ENCODE peak calls at places on chromosomes 4 and X, in nine cellular contexts. P is astrocyte of the cerebellum, E is transverse colon, D is glutamatergic neuron, Y is GM10248, Z is H9, L is GM13976, Q is astrocyte of the spinal cord, X is hepatocyte. A is an unnamed sample.

GRCh38 chr4:162497564-162498167 is 333.9 kb upstream of the FSTL5 start:
- DNase-seq in P (peak; percentile 23), E (no peak), D (no peak), Y (peak; percentile 33), Z (no peak), L (peak; percentile 43), Q (peak; percentile 48), X (peak; percentile 67), A (peak; percentile 36)

GRCh38 chr4:142567199-142567598 is 278.9 kb downstream of the INPP4B start:
- DNase-seq in P (no peak), E (peak; percentile 35), D (no peak), Y (no peak), Z (peak; percentile 57), L (no peak), Q (no peak), X (peak; percentile 40), A (no peak)

GRCh38 chr4:48543796-48544195 is 53.7 kb downstream of the ZAR1 start:
- DNase-seq in P (no peak), E (no peak), D (no peak), Y (no peak), Z (no peak), L (no peak), Q (peak; percentile 29), X (no peak), A (no peak)

GRCh38 chr4:52420330-52420729 is 238.8 kb downstream of the USP46 start:
- DNase-seq in P (no peak), E (no peak), D (no peak), Y (no peak), Z (no peak), L (no peak), Q (no peak), X (no peak), A (no peak)

GRCh38 chr4:111108138-111108537 is 485.3 kb upstream of the PITX2 start:
- DNase-seq in P (peak; percentile 5), E (no peak), D (no peak), Y (no peak), Z (no peak), L (no peak), Q (no peak), X (no peak), A (no peak)

GRCh38 chr4:48049483-48049882 is 32.9 kb downstream of the NIPAL1 start:
- DNase-seq in P (no peak), E (no peak), D (no peak), Y (no peak), Z (no peak), L (no peak), Q (no peak), X (no peak), A (no peak)

GRCh38 chr4:110621328-110621812 is 1.5 kb downstream of the PITX2 start:
- DNase-seq in P (no peak), E (no peak), D (no peak), Y (no peak), Z (no peak), L (no peak), Q (no peak), X (no peak), A (peak; percentile 39)

GRCh38 chr4:608236-608635 is 17.1 kb upstream of the PDE6B start:
- DNase-seq in P (no peak), E (no peak), D (no peak), Y (no peak), Z (no peak), L (no peak), Q (no peak), X (no peak), A (no peak)

GRCh38 chr4:2861631-2862436 is 18.2 kb downstream of the ADD1 start:
- DNase-seq in P (no peak), E (no peak), D (no peak), Y (no peak), Z (no peak), L (no peak), Q (no peak), X (no peak), A (no peak)

GRCh38 chr4:135274461-135274860 is 1072.9 kb upstream of the PABPC4L start:
- DNase-seq in P (no peak), E (no peak), D (no peak), Y (no peak), Z (no peak), L (no peak), Q (no peak), X (no peak), A (no peak)

GRCh38 chrX:13599491-13599890 is 30.1 kb downstream of the EGFL6 start:
- DNase-seq in P (no peak), E (no peak), D (no peak), Y (no peak), Z (no peak), L (no peak), Q (no peak), X (no peak), A (no peak)

GRCh38 chrX:13597928-13598327 is 28.5 kb downstream of the EGFL6 start:
- DNase-seq in P (no peak), E (no peak), D (no peak), Y (no peak), Z (no peak), L (no peak), Q (no peak), X (no peak), A (no peak)

DNA sequence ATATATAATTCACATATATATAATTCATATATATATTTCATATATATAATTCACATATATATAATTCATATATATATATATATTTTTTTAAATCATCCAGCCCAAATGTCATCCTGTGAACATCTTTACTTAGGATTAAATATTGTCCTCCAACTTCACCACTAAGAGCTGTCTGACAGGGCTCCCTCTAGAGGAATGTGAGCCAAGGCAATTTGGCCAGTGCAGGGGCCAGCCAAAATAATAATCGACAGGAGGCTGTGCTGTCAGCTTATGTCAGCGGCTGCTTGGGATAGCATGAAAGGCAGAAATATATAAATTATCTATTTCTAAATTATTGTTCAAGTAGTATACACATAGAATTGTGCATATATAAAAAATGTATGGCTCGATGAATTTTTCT is 29.5 kb downstream of the EGFL6 start:
- DNase-seq in P (no peak), E (no peak), D (no peak), Y (no peak), Z (no peak), L (no peak), Q (no peak), X (no peak), A (no peak)
- TF ChIP-seq CTCF in P (peak; percentile 29), E (no peak), D (no peak), Y (peak; percentile 18), Z (peak; percentile 59), L (no peak), Q (peak; percentile 40), X (peak; percentile 4), A (peak; percentile 50)

DNA sequence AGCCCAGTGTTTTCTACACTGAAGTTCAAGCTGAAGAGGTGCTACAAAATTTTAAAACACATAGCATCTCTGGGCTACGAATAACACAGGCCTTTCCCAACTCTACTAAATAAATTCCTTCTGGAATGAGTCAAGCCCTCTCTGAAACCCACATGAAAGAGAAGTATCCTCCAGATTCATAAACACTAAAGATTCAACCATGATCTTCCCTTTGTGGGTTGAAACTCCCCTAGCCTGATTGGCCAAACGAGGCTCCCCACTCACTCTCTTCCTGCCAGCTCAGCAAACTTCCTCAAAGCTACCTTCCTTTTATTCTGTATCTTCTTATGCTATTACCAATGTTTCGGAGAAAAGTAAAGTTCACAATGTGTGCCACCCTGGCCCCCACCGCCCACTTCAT is 95.4 kb downstream of the NKX6-1 start:
- DNase-seq in P (no peak), E (no peak), D (no peak), Y (no peak), Z (no peak), L (no peak), Q (peak; percentile 47), X (no peak), A (no peak)
- TF ChIP-seq CTCF in P (no peak), E (no peak), D (no peak), Y (no peak), Z (no peak), L (no peak), Q (no peak), X (no peak), A (no peak)

GRCh38 chr4:107826427-107826980 is 1.8 kb downstream of the SGMS2 start:
- DNase-seq in P (no peak), E (peak; percentile 42), D (no peak), Y (no peak), Z (no peak), L (no peak), Q (no peak), X (peak; percentile 24), A (no peak)

GRCh38 chr4:107823870-107824366 is 814 bp upstream of the SGMS2 start:
- DNase-seq in P (no peak), E (no peak), D (no peak), Y (no peak), Z (no peak), L (no peak), Q (no peak), X (no peak), A (no peak)

GRCh38 chr4:107828315-107828714 is 3.6 kb downstream of the SGMS2 start:
- DNase-seq in P (no peak), E (no peak), D (no peak), Y (no peak), Z (no peak), L (no peak), Q (no peak), X (no peak), A (no peak)

GRCh38 chr4:107825072-107825789 is 499 bp downstream of the SGMS2 start:
- DNase-seq in P (no peak), E (peak; percentile 58), D (peak; percentile 59), Y (no peak), Z (peak; percentile 48), L (no peak), Q (peak; percentile 46), X (peak; percentile 72), A (no peak)

DNA sequence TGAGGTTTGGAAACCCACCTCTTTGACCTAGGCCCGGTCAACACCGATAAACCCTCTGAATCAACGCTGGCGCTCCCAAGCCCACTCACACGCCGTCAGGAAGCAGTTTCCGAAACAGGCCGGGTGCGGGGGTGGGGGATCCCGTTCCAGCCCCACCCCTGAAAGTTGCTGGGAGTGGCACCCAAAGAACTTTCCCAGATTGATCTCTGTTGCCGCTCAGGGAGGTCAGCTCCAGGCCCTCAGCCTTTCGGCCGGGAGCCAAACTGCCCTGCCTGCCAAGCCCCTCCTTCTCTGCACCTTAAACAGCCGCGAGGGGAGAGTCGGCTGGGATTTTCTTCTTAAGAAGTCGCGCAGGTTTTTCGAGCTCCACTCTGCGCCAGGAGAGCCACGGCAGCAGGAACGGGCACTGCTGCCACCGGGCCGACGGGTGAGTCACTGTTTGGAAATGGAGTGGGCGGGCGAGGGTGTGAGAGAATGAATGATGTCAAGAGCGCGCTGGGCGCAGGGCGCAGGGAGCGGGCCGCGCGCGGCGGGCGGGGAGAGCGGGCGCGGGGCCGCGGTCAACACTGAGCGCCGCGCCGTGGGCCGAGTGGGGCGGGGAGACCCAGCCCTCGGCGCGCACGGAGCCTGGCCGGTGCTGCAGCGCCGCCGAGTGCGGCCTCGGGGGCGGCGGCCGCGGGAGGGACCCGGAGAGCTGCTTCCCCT is at the start of gene SGMS2:
- DNase-seq in P (peak; percentile 45), E (peak; percentile 90), D (peak; percentile 54), Y (peak; percentile 45), Z (peak; percentile 69), L (peak; percentile 56), Q (peak; percentile 85), X (peak; percentile 95), A (peak; percentile 46)
- TF ChIP-seq CTCF in P (no peak), E (no peak), D (no peak), Y (no peak), Z (no peak), L (no peak), Q (no peak), X (no peak), A (no peak)

DNA sequence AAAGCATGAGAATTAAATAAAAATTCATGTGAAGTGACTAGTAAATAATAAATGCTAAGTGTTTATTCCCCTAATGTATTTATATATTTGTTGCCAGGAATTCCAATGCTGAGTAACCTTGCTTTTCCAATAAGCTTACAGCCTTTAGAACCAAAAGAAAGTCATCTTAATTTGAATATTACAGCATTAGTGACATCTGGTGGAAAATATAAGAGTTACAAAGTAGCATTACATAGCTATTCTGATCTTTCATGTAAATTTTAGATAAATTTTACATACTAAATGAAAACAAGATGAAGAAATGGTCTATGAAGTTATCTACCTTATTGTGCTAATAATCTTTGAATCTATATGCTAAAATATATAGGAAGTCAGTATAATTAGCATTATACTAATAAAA is 10.4 kb downstream of the MAD2L1 start:
- DNase-seq in P (no peak), E (no peak), D (no peak), Y (no peak), Z (no peak), L (no peak), Q (peak; percentile 64), X (peak; percentile 10), A (no peak)
- TF ChIP-seq CTCF in P (no peak), E (no peak), D (no peak), Y (peak; percentile 9), Z (no peak), L (no peak), Q (peak; percentile 24), X (peak; percentile 58), A (no peak)